ENCODE peak calls at places on chromosomes 4 and X, in ten cellular contexts. J is MV-4-11; Q is GM13977; G is posterior cingulate gyrus; F is stimulated activated CD8-positive, alpha-beta memory T cell treated with anti-CD3 and anti-CD28 coated beads, Interleukin-15, amount 100 ng/mL, for 4 hours; A is stimulated activated CD4-positive, alpha-beta T cell treated with anti-CD3 and anti-CD28 coated beads, TNF-alpha, amount 100 ng/mL, for 48 hours; D is lower lobe of right lung; Z is BE2C; C is GM04504; S is T-helper 1 cell. P is an unnamed sample.

GRCh38 chr4:10737335-10737734 is 52.8 kb upstream of the CLNK start:
- DNase-seq in J (no peak), Q (no peak), G (no peak), F (no peak), A (no peak), D (no peak), Z (no peak), C (no peak), S (no peak), P (no peak)

GRCh38 chr4:76028242-76028859 is 5.1 kb upstream of the CXCL10 start:
- DNase-seq in J (peak), Q (no peak), G (no peak), F (no peak), A (no peak), D (no peak), Z (no peak), C (no peak), S (no peak), P (no peak)

GRCh38 chr4:186248643-186249042 is 17.3 kb upstream of the F11 start:
- DNase-seq in J (no peak), Q (no peak), G (no peak), F (no peak), A (no peak), D (no peak), Z (no peak), C (no peak), S (no peak), P (no peak)

GRCh38 chr4:30837131-30837539 is 117.0 kb downstream of the PCDH7 start:
- DNase-seq in J (no peak), Q (no peak), G (no peak), F (no peak), A (no peak), D (no peak), Z (no peak), C (no peak), S (no peak), P (no peak)

GRCh38 chr4:85717366-85717765 is 242.4 kb downstream of the ARHGAP24 start:
- DNase-seq in J (peak), Q (no peak), G (no peak), F (no peak), A (no peak), D (no peak), Z (no peak), C (peak), S (no peak), P (no peak)

GRCh38 chr4:170651786-170652185 is 562.0 kb upstream of the AADAT start:
- DNase-seq in J (no peak), Q (no peak), G (no peak), F (no peak), A (no peak), D (no peak), Z (no peak), C (no peak), S (no peak), P (no peak)

GRCh38 chr4:140071806-140072205 is 82.2 kb downstream of the MAML3 start:
- DNase-seq in J (peak), Q (peak), G (no peak), F (peak), A (peak), D (no peak), Z (no peak), C (peak), S (no peak), P (peak)

GRCh38 chr4:138275946-138276621 is 33.9 kb upstream of the SLC7A11 start:
- DNase-seq in J (no peak), Q (no peak), G (no peak), F (no peak), A (no peak), D (no peak), Z (no peak), C (peak), S (no peak), P (no peak)

GRCh38 chrX:111168314-111168713 is 72.3 kb downstream of the PAK3 start:
- DNase-seq in J (peak), Q (no peak), G (no peak), F (no peak), A (no peak), D (no peak), Z (peak), C (no peak), S (no peak), P (no peak)

GRCh38 chr4:15444879-15445576 is 17.2 kb downstream of the C1QTNF7 start:
- DNase-seq in J (no peak), Q (no peak), G (no peak), F (no peak), A (no peak), D (no peak), Z (no peak), C (no peak), S (no peak), P (no peak)

GRCh38 chrX:37958493-37959211 is 47.7 kb upstream of the SYTL5 start:
- DNase-seq in J (no peak), Q (no peak), G (no peak), F (no peak), A (no peak), D (no peak), Z (no peak), C (no peak), S (no peak), P (no peak)

GRCh38 chrX:46326161-46326560 is 219.1 kb downstream of the ZNF674 start:
- DNase-seq in J (no peak), Q (no peak), G (no peak), F (no peak), A (no peak), D (no peak), Z (no peak), C (no peak), S (no peak), P (no peak)

GRCh38 chr4:186345184-186345583 is 79.2 kb downstream of the F11 start:
- DNase-seq in J (no peak), Q (no peak), G (no peak), F (no peak), A (no peak), D (no peak), Z (no peak), C (no peak), S (no peak), P (no peak)

GRCh38 chrX:54452920-54453319 is 12.7 kb downstream of the TSR2 start:
- DNase-seq in J (no peak), Q (no peak), G (no peak), F (no peak), A (no peak), D (no peak), Z (peak), C (no peak), S (no peak), P (no peak)

GRCh38 chr4:86870442-86871069 is 21.4 kb upstream of the SLC10A6 start:
- DNase-seq in J (no peak), Q (no peak), G (no peak), F (no peak), A (no peak), D (no peak), Z (no peak), C (no peak), S (no peak), P (no peak)

GRCh38 chrX:7346021-7346420 is 198.1 kb upstream of the PUDP start:
- DNase-seq in J (no peak), Q (no peak), G (no peak), F (no peak), A (no peak), D (no peak), Z (no peak), C (peak), S (no peak), P (no peak)

GRCh38 chr4:145069361-145069760 is 28.6 kb downstream of the ANAPC10 start:
- DNase-seq in J (no peak), Q (no peak), G (no peak), F (no peak), A (no peak), D (no peak), Z (no peak), C (no peak), S (no peak), P (no peak)

GRCh38 chrX:48834383-48834709 is 1.1 kb downstream of the PCSK1N start:
- DNase-seq in J (no peak), Q (peak), G (no peak), F (no peak), A (no peak), D (no peak), Z (no peak), C (no peak), S (no peak), P (no peak)

GRCh38 chr4:10622728-10623127 is 61.8 kb downstream of the CLNK start:
- DNase-seq in J (peak), Q (peak), G (no peak), F (no peak), A (no peak), D (no peak), Z (no peak), C (no peak), S (no peak), P (peak)

GRCh38 chrX:120549483-120550452 is 11.0 kb downstream of the CUL4B start:
- DNase-seq in J (peak), Q (no peak), G (no peak), F (no peak), A (peak), D (no peak), Z (no peak), C (peak), S (no peak), P (no peak)

GRCh38 chr4:26290276-26290675 is 30.5 kb upstream of the RBPJ start:
- DNase-seq in J (no peak), Q (no peak), G (no peak), F (no peak), A (no peak), D (no peak), Z (no peak), C (no peak), S (no peak), P (no peak)

GRCh38 chr4:8689741-8690140 is 97.2 kb downstream of the CPZ start:
- DNase-seq in J (no peak), Q (no peak), G (no peak), F (no peak), A (no peak), D (no peak), Z (no peak), C (no peak), S (no peak), P (no peak)

GRCh38 chr4:58111818-58112217 is 1001.6 kb upstream of the IGFBP7 start:
- DNase-seq in J (no peak), Q (no peak), G (no peak), F (no peak), A (no peak), D (no peak), Z (no peak), C (no peak), S (no peak), P (no peak)

GRCh38 chrX:154458954-154459829 is 1.1 kb downstream of the PLXNA3 start:
- DNase-seq in J (no peak), Q (no peak), G (peak), F (no peak), A (no peak), D (peak), Z (peak), C (no peak), S (no peak), P (peak)

GRCh38 chr4:140069068-140069467 is 84.9 kb downstream of the MAML3 start:
- DNase-seq in J (peak), Q (no peak), G (no peak), F (no peak), A (no peak), D (no peak), Z (no peak), C (no peak), S (no peak), P (no peak)

GRCh38 chrX:153061732-153062131 is 5.5 kb downstream of the PNMA3 start:
- DNase-seq in J (no peak), Q (no peak), G (no peak), F (no peak), A (no peak), D (no peak), Z (no peak), C (peak), S (no peak), P (no peak)

P was measured in MM.1S.